ENCODE peak calls at places on chromosomes 2 and 18, in five cellular contexts. I, O, P, Y and L are unnamed samples.

GRCh38 chr2:100535850-100536249 is 26.9 kb upstream of the PDCL3 start:
- DNase-seq in Y (no peak), P (no peak), O (no peak), I (no peak), L (no peak)

GRCh38 chr2:240240017-240240416 is 99.6 kb upstream of the OTOS start:
- DNase-seq in I (no peak), Y (no peak), P (no peak), O (no peak), L (no peak)

GRCh38 chr2:119691651-119692245 is 12.7 kb downstream of the TMEM177 start:
- DNase-seq in O (no peak), P (no peak), Y (no peak), I (peak; percentile 25), L (no peak)

GRCh38 chr2:72794572-72794971 is 31.3 kb downstream of the EXOC6B start:
- DNase-seq in O (no peak), P (no peak), Y (no peak), I (no peak), L (no peak)

GRCh38 chr2:112813043-112813966 is 23.3 kb downstream of the IL1B start:
- DNase-seq in I (no peak), P (no peak), Y (no peak), O (peak; percentile 35), L (no peak)

GRCh38 chr2:238158807-238159539 is at the start of gene ERFE:
- DNase-seq in P (no peak), I (no peak), O (peak; percentile 86), Y (no peak), L (no peak)

GRCh38 chr2:157837851-157838441 is 38.2 kb downstream of the ACVR1 start:
- DNase-seq in O (peak; percentile 28), I (peak; percentile 66), Y (no peak), P (no peak), L (no peak)

GRCh38 chr2:72235497-72236413 is 88.1 kb upstream of the CYP26B1 start:
- DNase-seq in Y (no peak), O (no peak), P (no peak), I (no peak), L (no peak)

GRCh38 chr2:36573165-36573564 is 24.8 kb downstream of the FEZ2 start:
- DNase-seq in O (no peak), Y (no peak), P (no peak), I (no peak), L (no peak)

GRCh38 chr2:233553366-233553765 is 13.2 kb downstream of the USP40 start:
- DNase-seq in Y (no peak), O (no peak), P (no peak), I (no peak), L (no peak)

GRCh38 chr2:96315400-96316071 is 9.6 kb upstream of the ITPRIPL1 start:
- DNase-seq in Y (no peak), P (no peak), O (no peak), I (peak; percentile 39), L (no peak)

GRCh38 chr2:178512491-178512890 is 32.2 kb downstream of the PLEKHA3 start:
- DNase-seq in O (no peak), I (no peak), Y (no peak), P (no peak), L (no peak)

GRCh38 chr2:124877065-124877671 is 852.1 kb downstream of the CNTNAP5 start:
- DNase-seq in O (no peak), Y (no peak), I (no peak), P (no peak), L (no peak)

GRCh38 chr2:50648031-50648430 is 383.9 kb downstream of the NRXN1 start:
- DNase-seq in Y (no peak), P (no peak), O (no peak), I (no peak), L (no peak)

GRCh38 chr18:49677762-49678398 is 116.0 kb downstream of the LIPG start:
- DNase-seq in P (no peak), I (no peak), Y (no peak), O (no peak), L (peak; percentile 5)

GRCh38 chr2:106197878-106198277 is 3.8 kb upstream of the UXS1 start:
- DNase-seq in O (no peak), I (peak; percentile 93), P (no peak), Y (no peak), L (no peak)

GRCh38 chr18:61474918-61475317 is 141.7 kb downstream of the CDH20 start:
- DNase-seq in Y (no peak), P (no peak), I (no peak), O (no peak), L (no peak)

GRCh38 chr2:226892729-226893128 is 56.9 kb downstream of the RHBDD1 start:
- DNase-seq in I (no peak), O (no peak), Y (no peak), P (no peak), L (no peak)

GRCh38 chr2:218998414-218999002 is 5.3 kb upstream of the CRYBA2 start:
- DNase-seq in P (no peak), O (no peak), I (no peak), Y (no peak), L (no peak)

GRCh38 chr18:54161267-54161666 is 63.2 kb downstream of the MBD2 start:
- DNase-seq in Y (no peak), P (no peak), O (no peak), I (no peak), L (no peak)

GRCh38 chr2:162587653-162588052 is 243.7 kb downstream of the GCA start:
- DNase-seq in I (no peak), O (no peak), Y (no peak), P (no peak), L (no peak)

GRCh38 chr2:111617804-111618576 is 266.0 kb downstream of the ANAPC1 start:
- DNase-seq in P (no peak), I (peak; percentile 71), Y (peak; percentile 34), O (no peak), L (no peak)

GRCh38 chr18:26483633-26484032 is 64.7 kb downstream of the KCTD1 start:
- DNase-seq in Y (no peak), P (no peak), O (no peak), I (no peak), L (no peak)

GRCh38 chr18:22434973-22435608 is 17.4 kb upstream of the CTAGE1 start:
- DNase-seq in O (no peak), P (no peak), I (no peak), Y (no peak), L (no peak)

GRCh38 chr18:808086-808485 is 4.0 kb downstream of the YES1 start:
- DNase-seq in P (no peak), O (peak; percentile 52), Y (no peak), I (no peak), L (no peak)

GRCh38 chr2:239379641-239380170 is 21.1 kb downstream of the HDAC4 start:
- DNase-seq in Y (no peak), O (no peak), I (no peak), P (no peak), L (no peak)

GRCh38 chr2:110114007-110114591 is 1.5 kb downstream of the MALL start:
- DNase-seq in I (peak; percentile 47), Y (peak; percentile 59), O (no peak), P (no peak), L (no peak)

GRCh38 chr2:898319-898718 is 52.3 kb upstream of the SNTG2 start:
- DNase-seq in O (peak; percentile 40), P (peak; percentile 63), I (peak; percentile 12), Y (peak; percentile 18), L (no peak)

GRCh38 chr2:166384774-166385173 is 9.0 kb upstream of the SCN9A start:
- DNase-seq in P (no peak), I (peak; percentile 27), O (no peak), Y (no peak), L (no peak)

GRCh38 chr2:183416741-183417140 is 292.5 kb downstream of the NUP35 start:
- DNase-seq in O (no peak), Y (no peak), P (no peak), I (no peak), L (no peak)

GRCh38 chr2:76197842-76198448 is 487.2 kb upstream of the GCFC2 start:
- DNase-seq in I (peak; percentile 72), Y (peak; percentile 19), O (peak; percentile 11), P (peak; percentile 60), L (peak; percentile 20)

GRCh38 chr2:46239175-46239846 is 57.9 kb upstream of the EPAS1 start:
- DNase-seq in I (no peak), Y (no peak), P (no peak), O (no peak), L (no peak)

GRCh38 chr18:47983946-47984345 is 53.5 kb upstream of the SMAD2 start:
- DNase-seq in O (no peak), P (no peak), I (no peak), Y (no peak), L (no peak)

GRCh38 chr2:49248506-49248905 is 94.2 kb upstream of the FSHR start:
- DNase-seq in P (no peak), O (no peak), Y (no peak), I (peak; percentile 14), L (no peak)

GRCh38 chr2:209974566-209974965 is 27.9 kb upstream of the RPE start:
- DNase-seq in O (no peak), I (no peak), P (no peak), Y (no peak), L (no peak)
- TF ChIP-seq SRF in O (no peak), I (no peak), P (no peak), Y (no peak), L (no peak)

DNA sequence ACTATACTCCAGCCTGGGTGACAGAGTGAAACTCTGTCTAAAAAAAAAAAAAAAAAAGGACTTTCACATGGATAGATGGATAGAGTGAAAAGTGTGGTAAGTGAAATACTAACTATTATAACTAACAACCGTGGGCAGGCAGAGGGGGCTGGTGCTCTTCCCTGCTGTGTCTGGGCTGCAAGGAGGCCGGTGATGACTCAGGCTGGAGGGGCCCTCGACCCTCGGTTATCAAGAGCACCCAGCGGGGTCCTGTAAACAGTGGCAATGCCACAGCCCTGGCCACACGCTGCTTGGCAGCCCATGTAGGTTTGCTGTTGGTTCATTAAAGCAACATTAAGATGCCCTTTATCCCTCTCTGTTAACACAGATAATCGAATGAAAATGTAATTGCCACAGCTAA is 184.8 kb upstream of the RAB12 start:
- DNase-seq in P (no peak), O (no peak), Y (no peak), I (no peak), L (no peak)
- TF ChIP-seq SRF in P (no peak), O (no peak), Y (no peak), I (no peak), L (no peak)

DNA sequence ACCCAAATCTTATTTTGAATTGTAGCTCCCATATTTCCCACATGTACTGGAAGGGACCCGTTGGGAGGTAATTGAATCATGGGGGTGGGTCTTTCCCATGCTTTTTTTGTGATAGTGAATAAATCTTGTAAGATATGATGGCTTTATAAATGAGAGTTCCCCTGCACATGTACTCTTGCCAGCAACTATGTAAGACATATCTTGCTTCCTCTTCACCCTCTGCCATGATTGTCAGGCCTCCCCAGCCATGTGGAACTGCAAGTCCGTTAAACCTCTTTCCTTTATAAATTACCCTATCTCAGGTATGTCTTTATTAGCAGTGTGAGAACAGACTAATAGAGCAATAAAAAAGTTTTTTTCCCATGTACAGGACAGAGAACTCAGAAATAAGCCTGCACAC is 468.4 kb upstream of the SPHKAP start:
- DNase-seq in P (no peak), O (no peak), I (no peak), Y (no peak), L (no peak)
- TF ChIP-seq SRF in P (no peak), O (no peak), I (no peak), Y (no peak), L (no peak)

DNA sequence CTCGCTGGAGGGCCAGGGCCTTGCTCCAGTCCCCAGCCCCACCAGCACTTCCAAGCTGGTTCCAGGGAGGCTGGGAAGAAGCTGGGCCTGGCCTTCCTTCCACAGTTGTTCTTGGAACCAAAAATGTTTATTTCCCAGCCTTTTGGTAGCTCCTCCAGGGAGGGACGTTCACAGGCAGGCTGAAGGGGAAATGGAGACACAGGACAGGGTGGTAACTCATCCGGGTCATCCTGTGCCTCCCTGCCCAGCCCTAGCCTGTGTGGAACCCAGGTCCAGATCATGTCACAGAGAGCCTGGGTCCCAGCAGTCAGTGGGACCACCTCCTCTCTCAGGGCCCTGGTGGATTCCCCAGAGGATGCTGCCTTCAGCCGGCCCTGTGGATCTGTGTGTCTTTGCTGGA is 12.5 kb upstream of the ARMC9 start:
- DNase-seq in O (no peak), Y (no peak), P (no peak), I (no peak), L (no peak)
- TF ChIP-seq SRF in O (no peak), Y (no peak), P (no peak), I (no peak), L (no peak)